ENCODE peak calls at places on chromosome 21, in five cellular contexts. X is CD4-positive, CD25-positive, alpha-beta regulatory T cell; G is AG04450; T is fibroblast of gingiva; O is AG04449. A is an unnamed sample.

GRCh38 chr21:39388038-39388810 is 39.3 kb upstream of the HMGN1 start:
- DNase-seq in X (peak), G (no peak), T (peak), O (peak), A (peak)

GRCh38 chr21:44869860-44870747 is 3.4 kb downstream of the PTTG1IP start:
- DNase-seq in X (peak), G (peak), T (peak), O (peak), A (no peak)

GRCh38 chr21:44958471-44959191 is 18.8 kb downstream of the SLX9 start:
- DNase-seq in X (no peak), G (no peak), T (peak), O (no peak), A (no peak)

GRCh38 chr21:21309510-21309909 is 311.3 kb downstream of the NCAM2 start:
- DNase-seq in X (no peak), G (no peak), T (no peak), O (no peak), A (no peak)

GRCh38 chr21:27346041-27346448 is 379.2 kb upstream of the ADAMTS5 start:
- DNase-seq in X (no peak), G (no peak), T (peak), O (no peak), A (no peak)

GRCh38 chr21:37153935-37154350 is 80.9 kb downstream of the TTC3 start:
- DNase-seq in X (no peak), G (no peak), T (no peak), O (no peak), A (no peak)

GRCh38 chr21:32474179-32475059 is 61.9 kb downstream of the EVA1C start:
- DNase-seq in X (no peak), G (no peak), T (no peak), O (no peak), A (no peak)

GRCh38 chr21:40901690-40902089 is 54.7 kb upstream of the DSCAM start:
- DNase-seq in X (no peak), G (no peak), T (no peak), O (no peak), A (no peak)

GRCh38 chr21:35394049-35394448 is 344.9 kb upstream of the RUNX1 start:
- DNase-seq in X (no peak), G (no peak), T (no peak), O (no peak), A (no peak)

GRCh38 chr21:43858806-43859648 is 6.0 kb upstream of the AGPAT3 start:
- DNase-seq in X (no peak), G (no peak), T (no peak), O (no peak), A (no peak)

GRCh38 chr21:38384246-38384576 is 114.1 kb downstream of the ERG start:
- DNase-seq in X (no peak), G (no peak), T (no peak), O (no peak), A (no peak)

GRCh38 chr21:44006017-44006624 is 6.0 kb upstream of the TRAPPC10 start:
- DNase-seq in X (no peak), G (peak), T (peak), O (peak), A (no peak)

GRCh38 chr21:31034378-31034777 is 3.9 kb downstream of the KRTAP19-8 start:
- DNase-seq in X (no peak), G (no peak), T (no peak), O (no peak), A (no peak)

GRCh38 chr21:14541840-14542495 is 4.1 kb downstream of the SAMSN1 start:
- DNase-seq in X (peak), G (no peak), T (no peak), O (no peak), A (no peak)